ENCODE peak calls at places on chromosomes 5 and 9, in four cellular contexts. One of them, this sample, is unnamed.

GRCh38 chr5:10124287-10124686 is 125.4 kb downstream of the ATPSCKMT start:
- DNase-seq in IMR-90: no peak
- DNase-seq in mesendoderm: no peak
- DNase-seq in H1: no peak
- DNase-seq in this sample: no peak

GRCh38 chr5:14256756-14257393 is 113.7 kb downstream of the TRIO start:
- DNase-seq in IMR-90: no peak
- DNase-seq in mesendoderm: no peak
- DNase-seq in H1: no peak
- DNase-seq in this sample: no peak

GRCh38 chr5:86716121-86716520 is 98.4 kb downstream of the COX7C start:
- DNase-seq in IMR-90: no peak
- DNase-seq in mesendoderm: peak; percentile 48
- DNase-seq in H1: no peak
- DNase-seq in this sample: no peak

GRCh38 chr9:8648271-8648670 is 848.7 kb upstream of the DMAC1 start:
- DNase-seq in IMR-90: no peak
- DNase-seq in mesendoderm: peak; percentile 54
- DNase-seq in H1: no peak
- DNase-seq in this sample: no peak

GRCh38 chr5:124504081-124504916 is 242.1 kb downstream of the ZNF608 start:
- DNase-seq in IMR-90: peak; percentile 11
- DNase-seq in mesendoderm: peak; percentile 55
- DNase-seq in H1: no peak
- DNase-seq in this sample: no peak

GRCh38 chr5:112626715-112627114 is 111.0 kb upstream of the APC start:
- DNase-seq in IMR-90: no peak
- DNase-seq in mesendoderm: no peak
- DNase-seq in H1: no peak
- DNase-seq in this sample: no peak

GRCh38 chr9:546797-547223 is 294.7 kb upstream of the DMRT1 start:
- DNase-seq in IMR-90: no peak
- DNase-seq in mesendoderm: peak; percentile 85
- DNase-seq in H1: no peak
- DNase-seq in this sample: peak; percentile 35

GRCh38 chr9:121651295-121652036 is at the start of gene DAB2IP:
- DNase-seq in IMR-90: peak; percentile 39
- DNase-seq in mesendoderm: peak; percentile 87
- DNase-seq in H1: peak; percentile 90
- DNase-seq in this sample: peak; percentile 73

GRCh38 chr5:78653969-78654368 is 5.4 kb upstream of the LHFPL2 start:
- DNase-seq in IMR-90: peak; percentile 59
- DNase-seq in mesendoderm: no peak
- DNase-seq in H1: no peak
- DNase-seq in this sample: no peak

GRCh38 chr9:99019523-99020331 is 76.0 kb downstream of the COL15A1 start:
- DNase-seq in IMR-90: peak; percentile 99
- DNase-seq in mesendoderm: peak; percentile 55
- DNase-seq in H1: no peak
- DNase-seq in this sample: no peak

GRCh38 chr9:109557481-109557880 is 59.4 kb upstream of the PTPN3 start:
- DNase-seq in IMR-90: no peak
- DNase-seq in mesendoderm: no peak
- DNase-seq in H1: no peak
- DNase-seq in this sample: no peak

GRCh38 chr5:149939572-149939971 is 5.0 kb downstream of the PDE6A start:
- DNase-seq in IMR-90: no peak
- DNase-seq in mesendoderm: no peak
- DNase-seq in H1: no peak
- DNase-seq in this sample: no peak

GRCh38 chr5:149172709-149173505 is 31.6 kb downstream of the ABLIM3 start:
- DNase-seq in IMR-90: no peak
- DNase-seq in mesendoderm: no peak
- DNase-seq in H1: no peak
- DNase-seq in this sample: no peak

GRCh38 chr9:36969216-36969771 is 64.8 kb downstream of the PAX5 start:
- DNase-seq in IMR-90: no peak
- DNase-seq in mesendoderm: no peak
- DNase-seq in H1: peak; percentile 66
- DNase-seq in this sample: peak; percentile 65

GRCh38 chr9:38414040-38414723 is 10.1 kb downstream of the IGFBPL1 start:
- DNase-seq in IMR-90: no peak
- DNase-seq in mesendoderm: no peak
- DNase-seq in H1: no peak
- DNase-seq in this sample: no peak

GRCh38 chr5:170700503-170700902 is 83.0 kb upstream of the GABRP start:
- DNase-seq in IMR-90: no peak
- DNase-seq in mesendoderm: no peak
- DNase-seq in H1: no peak
- DNase-seq in this sample: no peak

GRCh38 chr9:84856181-84856632 is 186.7 kb downstream of the NTRK2 start:
- DNase-seq in IMR-90: no peak
- DNase-seq in mesendoderm: no peak
- DNase-seq in H1: no peak
- DNase-seq in this sample: no peak

GRCh38 chr9:20558609-20559016 is 63.7 kb downstream of the MLLT3 start:
- DNase-seq in IMR-90: peak; percentile 93
- DNase-seq in mesendoderm: peak; percentile 58
- DNase-seq in H1: no peak
- DNase-seq in this sample: no peak

GRCh38 chr5:96121362-96121761 is 159.7 kb upstream of the ELL2 start:
- DNase-seq in IMR-90: no peak
- DNase-seq in mesendoderm: no peak
- DNase-seq in H1: no peak
- DNase-seq in this sample: no peak

GRCh38 chr5:176870110-176870591 is 29.0 kb downstream of the HK3 start:
- DNase-seq in IMR-90: peak; percentile 38
- DNase-seq in mesendoderm: peak; percentile 70
- DNase-seq in H1: peak; percentile 84
- DNase-seq in this sample: peak; percentile 80

GRCh38 chr9:5896863-5897262 is 6.2 kb downstream of the MLANA start:
- DNase-seq in IMR-90: no peak
- DNase-seq in mesendoderm: no peak
- DNase-seq in H1: no peak
- DNase-seq in this sample: no peak

GRCh38 chr5:141605523-141606277 is 13.1 kb downstream of the DIAPH1 start:
- DNase-seq in IMR-90: no peak
- DNase-seq in mesendoderm: no peak
- DNase-seq in H1: no peak
- DNase-seq in this sample: no peak

GRCh38 chr9:78296208-78296892 is 575 bp upstream of the PSAT1 start:
- DNase-seq in IMR-90: peak; percentile 54
- DNase-seq in mesendoderm: peak; percentile 85
- DNase-seq in H1: peak; percentile 61
- DNase-seq in this sample: peak; percentile 61

GRCh38 chr9:86939896-86940295 is 7.4 kb downstream of the GAS1 start:
- DNase-seq in IMR-90: no peak
- DNase-seq in mesendoderm: no peak
- DNase-seq in H1: no peak
- DNase-seq in this sample: no peak

GRCh38 chr9:38067611-38067891 is 1.5 kb downstream of the SHB start:
- DNase-seq in IMR-90: no peak
- DNase-seq in mesendoderm: no peak
- DNase-seq in H1: peak; percentile 64
- DNase-seq in this sample: peak; percentile 49

GRCh38 chr5:135324897-135325650 is 74.0 kb downstream of the MACROH2A1 start:
- DNase-seq in IMR-90: no peak
- DNase-seq in mesendoderm: no peak
- DNase-seq in H1: no peak
- DNase-seq in this sample: no peak

GRCh38 chr5:10704949-10705621 is 55.9 kb downstream of the DAP start:
- DNase-seq in IMR-90: peak; percentile 86
- DNase-seq in mesendoderm: peak; percentile 58
- DNase-seq in H1: no peak
- DNase-seq in this sample: no peak

GRCh38 chr5:45642370-45642769 is 53.8 kb downstream of the HCN1 start:
- DNase-seq in IMR-90: no peak
- DNase-seq in mesendoderm: no peak
- DNase-seq in H1: no peak
- DNase-seq in this sample: no peak

GRCh38 chr5:74404574-74405310 is 235.8 kb downstream of the ENC1 start:
- DNase-seq in IMR-90: no peak
- DNase-seq in mesendoderm: no peak
- DNase-seq in H1: no peak
- DNase-seq in this sample: no peak

GRCh38 chr5:73447234-73448071 is 1.1 kb downstream of the FOXD1 start:
- DNase-seq in IMR-90: peak; percentile 75
- DNase-seq in mesendoderm: peak; percentile 67
- DNase-seq in H1: peak; percentile 78
- DNase-seq in this sample: peak; percentile 72

GRCh38 chr5:179792612-179793469 is 945 bp upstream of the LTC4S start:
- DNase-seq in IMR-90: no peak
- DNase-seq in mesendoderm: no peak
- DNase-seq in H1: no peak
- DNase-seq in this sample: no peak

GRCh38 chr5:179791881-179792611 is 1.7 kb upstream of the LTC4S start:
- DNase-seq in IMR-90: no peak
- DNase-seq in mesendoderm: no peak
- DNase-seq in H1: no peak
- DNase-seq in this sample: no peak

GRCh38 chr5:179786861-179787260 is 6.9 kb upstream of the LTC4S start:
- DNase-seq in IMR-90: no peak
- DNase-seq in mesendoderm: no peak
- DNase-seq in H1: no peak
- DNase-seq in this sample: peak; percentile 30

GRCh38 chr5:179783128-179783527 is 10.7 kb upstream of the LTC4S start:
- DNase-seq in IMR-90: no peak
- DNase-seq in mesendoderm: no peak
- DNase-seq in H1: no peak
- DNase-seq in this sample: no peak

DNA sequence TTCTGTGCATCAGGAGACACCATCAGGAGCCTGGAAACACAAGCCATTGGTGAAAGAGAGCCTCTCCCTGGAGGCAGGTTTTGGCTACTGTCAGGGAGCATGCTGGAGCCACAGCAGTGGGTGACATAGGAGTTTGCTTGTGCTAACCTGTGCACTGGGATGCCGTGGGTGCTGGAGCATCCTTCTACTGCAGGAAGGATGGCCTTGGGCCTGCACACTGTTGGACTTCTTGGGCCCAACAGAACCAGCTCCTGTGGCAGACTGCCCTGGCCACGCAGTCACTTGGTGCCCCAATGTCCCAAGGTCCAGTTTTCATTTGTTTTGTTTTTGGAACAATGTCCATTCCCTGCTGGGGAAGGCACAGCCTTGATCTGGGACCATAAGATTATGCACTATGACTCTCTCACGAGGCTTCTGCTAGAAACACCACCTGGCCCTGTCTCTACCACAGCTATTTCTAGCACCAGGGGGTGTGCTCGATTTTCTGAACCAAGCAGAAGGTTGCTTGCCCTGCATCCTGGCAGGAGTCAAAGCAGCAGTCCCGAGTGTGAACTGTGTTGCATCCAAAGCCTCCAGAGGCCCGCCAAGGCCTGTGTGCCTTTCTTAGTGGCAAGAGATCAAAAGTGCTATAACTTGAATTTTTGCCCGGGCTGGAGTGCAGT is 5.5 kb upstream of the LTC4S start:
- DNase-seq in IMR-90: no peak
- DNase-seq in mesendoderm: no peak
- DNase-seq in H1: no peak
- DNase-seq in this sample: no peak
- H2AK5ac ChIP-seq in IMR-90: no peak overlapping the region
- H2AK5ac ChIP-seq in mesendoderm: no peak overlapping the region
- H2AK5ac ChIP-seq in H1: no peak overlapping the region
- H2AK5ac ChIP-seq in this sample: no peak overlapping the region

GRCh38 chr5:127442085-127442484 is 75.4 kb upstream of the PRRC1 start:
- DNase-seq in IMR-90: peak; percentile 2
- DNase-seq in mesendoderm: no peak
- DNase-seq in H1: no peak
- DNase-seq in this sample: no peak
- H3K56ac ChIP-seq in IMR-90: no peak overlapping the region
- H3K56ac ChIP-seq in mesendoderm: no peak overlapping the region
- H3K56ac ChIP-seq in H1: no peak overlapping the region
- H3K56ac ChIP-seq in this sample: no peak overlapping the region

DNA sequence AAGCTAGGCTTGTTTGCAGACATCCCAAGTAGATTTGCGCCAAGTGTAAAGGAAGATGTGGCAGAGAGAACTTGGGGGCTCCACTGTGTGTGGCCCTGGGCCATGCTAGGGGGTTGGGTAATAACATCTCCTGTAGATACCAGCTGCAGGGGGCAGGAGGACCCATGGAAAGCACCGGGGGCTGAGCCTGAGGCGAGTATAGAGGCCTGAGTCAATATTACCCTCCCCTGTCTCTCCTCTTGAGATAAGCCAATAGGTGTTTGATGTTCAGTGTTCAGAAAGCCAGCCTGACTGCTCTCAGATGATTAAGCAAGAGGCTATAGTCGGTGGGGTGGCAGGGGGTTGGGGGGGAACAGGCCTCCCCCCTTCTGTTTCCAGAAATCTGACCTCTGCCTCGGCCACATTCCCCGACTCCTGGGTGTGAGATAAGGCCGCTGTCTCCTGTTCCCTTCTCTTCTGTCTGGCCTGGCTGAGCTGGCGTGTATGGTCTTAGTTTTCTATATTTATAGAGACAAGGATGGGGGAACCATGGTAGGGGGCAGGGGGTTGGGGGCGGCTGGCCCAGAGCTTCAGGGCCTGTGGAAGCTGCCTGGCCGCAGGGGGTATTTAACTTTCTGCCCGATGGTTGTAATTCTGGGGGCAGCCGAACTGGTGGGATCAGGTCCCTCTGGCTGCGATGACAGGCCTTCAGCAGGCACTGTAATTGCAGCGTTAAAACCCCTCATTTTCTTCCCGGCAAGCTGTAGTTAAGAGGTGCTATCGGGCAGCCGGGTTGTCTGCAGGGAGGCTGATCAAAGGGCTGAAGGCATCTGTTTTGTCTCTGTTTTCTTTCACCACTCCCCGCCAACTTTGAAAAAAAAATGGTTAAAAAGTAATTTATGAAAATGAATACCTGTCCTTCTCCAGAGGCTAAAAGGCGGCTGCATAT is 292.0 kb downstream of the NSG2 start:
- DNase-seq in IMR-90: no peak
- DNase-seq in mesendoderm: peak; percentile 91
- DNase-seq in H1: no peak
- DNase-seq in this sample: no peak
- H2AK5ac ChIP-seq in IMR-90: no peak overlapping the region
- H2AK5ac ChIP-seq in mesendoderm: no peak overlapping the region
- H2AK5ac ChIP-seq in H1: no peak overlapping the region
- H2AK5ac ChIP-seq in this sample: no peak overlapping the region

GRCh38 chr9:132049900-132050299 is 29.8 kb downstream of the MED27 start:
- DNase-seq in IMR-90: no peak
- DNase-seq in mesendoderm: no peak
- DNase-seq in H1: no peak
- DNase-seq in this sample: no peak
- H3K56ac ChIP-seq in IMR-90: no peak overlapping the region
- H3K56ac ChIP-seq in mesendoderm: no peak overlapping the region
- H3K56ac ChIP-seq in H1: no peak overlapping the region
- H3K56ac ChIP-seq in this sample: no peak overlapping the region

GRCh38 chr9:127779136-127779981 is 893 bp upstream of the SH2D3C start:
- DNase-seq in IMR-90: no peak
- DNase-seq in mesendoderm: no peak
- DNase-seq in H1: no peak
- DNase-seq in this sample: no peak
- H2AK5ac ChIP-seq in IMR-90: no peak overlapping the region
- H2AK5ac ChIP-seq in mesendoderm: no peak overlapping the region
- H2AK5ac ChIP-seq in H1: peak overlapping the region; percentile 32
- H2AK5ac ChIP-seq in this sample: no peak overlapping the region